ENCODE peak calls at places on chromosomes 1 and 21, in five cellular contexts. V is prostate gland; K is NCI-H2081; G is WTC11; X is activated CD8-positive, alpha-beta memory T cell treated with anti-CD3 and anti-CD28 coated beads, Interleukin-2, amount 50 U/mL, for 48 hours. D is an unnamed sample.

GRCh38 chr1:202247837-202248795 is 54.5 kb downstream of the LGR6 start:
- DNase-seq in G (no peak), V (no peak), X (no peak), K (no peak), D (no peak)

GRCh38 chr21:31142600-31142999 is 104.3 kb upstream of the KRTAP19-8 start:
- DNase-seq in V (no peak), G (no peak), X (no peak), K (no peak), D (no peak)

GRCh38 chr1:75937034-75937433 is 4.8 kb upstream of the ASB17 start:
- DNase-seq in V (no peak), K (no peak), G (no peak), X (no peak), D (no peak)

GRCh38 chr1:144551107-144551542 is 41.6 kb upstream of the PPIAL4F start:
- DNase-seq in G (peak; percentile 30), X (peak; percentile 75), V (no peak), K (no peak), D (no peak)

GRCh38 chr1:79874289-79874688 is 867.8 kb upstream of the ADGRL4 start:
- DNase-seq in V (no peak), G (no peak), X (no peak), K (no peak), D (no peak)

GRCh38 chr1:107135466-107135865 is 5.4 kb upstream of the NTNG1 start:
- DNase-seq in X (no peak), K (no peak), G (peak; percentile 68), V (no peak), D (peak; percentile 10)

GRCh38 chr1:23163395-23163794 is 5.3 kb downstream of the LUZP1 start:
- DNase-seq in V (no peak), X (no peak), K (no peak), G (no peak), D (no peak)

GRCh38 chr21:45319461-45320211 is 31.9 kb upstream of the POFUT2 start:
- DNase-seq in G (no peak), X (no peak), K (no peak), V (no peak), D (no peak)

GRCh38 chr1:227140376-227140775 is 177.9 kb downstream of the CDC42BPA start:
- DNase-seq in X (no peak), V (no peak), G (no peak), K (no peak), D (no peak)

GRCh38 chr1:192550922-192551534 is 24.5 kb upstream of the RGS1 start:
- DNase-seq in G (no peak), K (no peak), V (no peak), X (no peak), D (no peak)

GRCh38 chr1:78839704-78840277 is 166.7 kb downstream of the ADGRL4 start:
- DNase-seq in V (peak; percentile 13), G (peak; percentile 16), X (no peak), K (peak; percentile 5), D (no peak)

GRCh38 chr1:178688244-178688643 is 36.8 kb upstream of the RALGPS2 start:
- DNase-seq in V (no peak), X (no peak), K (no peak), G (no peak), D (no peak)

D was measured in GDM1.